ENCODE peak calls at places on chromosome 4, in five cellular contexts. G, F, J, M and X are unnamed samples.

GRCh38 chr4:1207157-1207470 is 34.7 kb upstream of the SPON2 start:
- DNase-seq in G (no peak), F (no peak), J (no peak), M (no peak), X (no peak)

GRCh38 chr4:78673258-78673817 is 102.8 kb upstream of the BMP2K start:
- DNase-seq in G (no peak), F (no peak), J (no peak), M (no peak), X (no peak)

GRCh38 chr4:188168621-188169020 is 29.4 kb downstream of the TRIML1 start:
- DNase-seq in G (no peak), F (no peak), J (no peak), M (no peak), X (no peak)

GRCh38 chr4:20474119-20474518 is 222.4 kb downstream of the SLIT2 start:
- DNase-seq in G (peak), F (peak), J (no peak), M (no peak), X (no peak)

GRCh38 chr4:649751-650310 is 24.2 kb downstream of the ATP5ME start:
- DNase-seq in G (no peak), F (no peak), J (no peak), M (no peak), X (no peak)

GRCh38 chr4:98447648-98448047 is 186.5 kb downstream of the RAP1GDS1 start:
- DNase-seq in G (peak), F (no peak), J (no peak), M (no peak), X (no peak)

GRCh38 chr4:1713003-1713397 is 881 bp upstream of the SLBP start:
- DNase-seq in G (no peak), F (no peak), J (no peak), M (no peak), X (no peak)

GRCh38 chr4:99712099-99712498 is 54.5 kb upstream of the C4orf54 start:
- DNase-seq in G (no peak), F (no peak), J (no peak), M (no peak), X (no peak)

GRCh38 chr4:167233523-167234387 is 539 bp downstream of the SPOCK3 start:
- DNase-seq in G (peak), F (peak), J (peak), M (no peak), X (peak)

GRCh38 chr4:39626261-39626660 is 12.4 kb downstream of the SMIM14 start:
- DNase-seq in G (no peak), F (no peak), J (no peak), M (no peak), X (no peak)

GRCh38 chr4:3269105-3269927 is 20.4 kb downstream of the MSANTD1 start:
- DNase-seq in G (no peak), F (no peak), J (no peak), M (no peak), X (no peak)

GRCh38 chr4:2217726-2218125 is 24.2 kb downstream of the HAUS3 start:
- DNase-seq in G (peak), F (peak), J (no peak), M (no peak), X (no peak)

GRCh38 chr4:149980941-149981340 is 97.3 kb upstream of the DCLK2 start:
- DNase-seq in G (peak), F (peak), J (peak), M (no peak), X (peak)

GRCh38 chr4:110978761-110979160 is 355.9 kb upstream of the PITX2 start:
- DNase-seq in G (no peak), F (no peak), J (no peak), M (no peak), X (no peak)

GRCh38 chr4:129146639-129147038 is 50.7 kb downstream of the C4orf33 start:
- DNase-seq in G (no peak), F (no peak), J (no peak), M (no peak), X (no peak)

GRCh38 chr4:54231419-54232150 is 2.5 kb downstream of the PDGFRA start:
- DNase-seq in G (peak), F (peak), J (no peak), M (no peak), X (no peak)

GRCh38 chr4:173217727-173218126 is 49.1 kb downstream of the GALNT7 start:
- DNase-seq in G (peak), F (peak), J (no peak), M (no peak), X (no peak)

GRCh38 chr4:141473026-141473540 is 163.3 kb upstream of the IL15 start:
- DNase-seq in G (no peak), F (peak), J (no peak), M (no peak), X (no peak)

GRCh38 chr4:15244354-15244753 is 183.5 kb upstream of the C1QTNF7 start:
- DNase-seq in G (peak), F (peak), J (no peak), M (no peak), X (no peak)

GRCh38 chr4:68905598-68906237 is 45.9 kb downstream of the UGT2A3 start:
- DNase-seq in G (peak), F (peak), J (no peak), M (no peak), X (no peak)

GRCh38 chr4:133968174-133968573 is 233.4 kb downstream of the PABPC4L start:
- DNase-seq in G (no peak), F (no peak), J (no peak), M (no peak), X (no peak)